ENCODE peak calls at places on chromosomes 4 and X, in nine cellular contexts. H is stomach, N is breast epithelium, M is transverse colon, B is H1, I is prostate gland, A is endothelial cell of umbilical vein, R is GM12891, V is HepG2. K is an unnamed sample.

GRCh38 chr4:150411527-150411926 is 170.4 kb upstream of the MAB21L2 start:
- DNase-seq in H (no peak), N (no peak), M (no peak), B (no peak), I (no peak), A (peak), R (no peak), V (no peak), K (no peak)

GRCh38 chrX:9340619-9341304 is 124.1 kb upstream of the TBL1X start:
- DNase-seq in H (peak), N (peak), M (peak), B (no peak), I (peak), A (peak), R (no peak), V (no peak), K (no peak)

GRCh38 chr4:106522839-106523238 is 154.3 kb upstream of the GIMD1 start:
- DNase-seq in H (no peak), N (no peak), M (no peak), B (no peak), I (no peak), A (peak), R (no peak), V (peak), K (no peak)

GRCh38 chr4:22385615-22386014 is 130.3 kb downstream of the ADGRA3 start:
- DNase-seq in H (no peak), N (no peak), M (no peak), B (no peak), I (peak), A (peak), R (no peak), V (no peak), K (no peak)

GRCh38 chr4:16754104-16754503 is 144.3 kb downstream of the LDB2 start:
- DNase-seq in H (no peak), N (no peak), M (no peak), B (no peak), I (no peak), A (no peak), R (no peak), V (no peak), K (no peak)

GRCh38 chr4:152094851-152095700 is 334.3 kb upstream of the GATB start:
- DNase-seq in H (no peak), N (no peak), M (no peak), B (no peak), I (peak), A (no peak), R (no peak), V (no peak), K (no peak)

GRCh38 chr4:26821677-26822503 is 38.8 kb upstream of the STIM2 start:
- DNase-seq in H (no peak), N (no peak), M (no peak), B (no peak), I (no peak), A (peak), R (no peak), V (peak), K (no peak)

GRCh38 chr4:145679520-145679919 is 426 bp upstream of the C4orf51 start:
- DNase-seq in H (peak), N (peak), M (no peak), B (no peak), I (peak), A (peak), R (no peak), V (peak), K (no peak)

GRCh38 chr4:86223472-86223871 is 136.4 kb downstream of the MAPK10 start:
- DNase-seq in H (no peak), N (no peak), M (no peak), B (peak), I (no peak), A (peak), R (peak), V (peak), K (no peak)

GRCh38 chr4:89307446-89308160 is at the start of gene GPRIN3:
- DNase-seq in H (peak), N (no peak), M (peak), B (peak), I (peak), A (peak), R (no peak), V (no peak), K (no peak)

GRCh38 chrX:10064736-10065135 is 92.0 kb upstream of the CLCN4 start:
- DNase-seq in H (peak), N (no peak), M (no peak), B (no peak), I (no peak), A (no peak), R (no peak), V (no peak), K (no peak)

GRCh38 chr4:127479031-127479622 is 153.6 kb upstream of the INTU start:
- DNase-seq in H (no peak), N (no peak), M (no peak), B (no peak), I (no peak), A (peak), R (no peak), V (peak), K (no peak)

DNA sequence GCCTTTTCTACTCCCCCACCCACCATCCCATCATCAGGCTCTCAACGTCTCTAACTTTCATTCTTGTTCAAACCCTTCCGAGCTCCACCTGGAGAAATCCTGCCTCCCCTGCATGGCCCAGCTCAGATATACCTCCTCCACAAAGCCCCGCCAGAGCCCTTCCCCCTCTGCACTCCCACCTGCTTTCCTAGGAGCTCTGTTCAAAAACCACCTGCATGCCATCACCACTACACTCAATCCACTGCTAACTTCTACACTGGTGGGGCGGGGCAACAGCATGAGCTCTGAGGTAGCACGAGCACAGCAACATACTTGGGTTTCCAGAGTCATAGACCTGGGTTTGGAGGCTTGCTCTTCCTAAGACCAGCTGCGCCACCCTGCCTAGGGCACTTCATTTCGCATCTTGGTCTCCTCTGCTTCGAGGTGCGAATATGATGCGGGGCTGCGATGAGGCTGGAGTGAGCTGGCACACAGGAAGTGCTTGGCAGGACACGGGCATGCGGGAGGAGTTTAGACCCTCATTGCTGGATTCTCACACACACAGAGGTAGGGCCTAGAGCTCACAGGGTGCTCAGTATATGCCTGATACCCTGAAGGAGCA is 3.5 kb downstream of the SASH3 start:
- DNase-seq in H (no peak), N (no peak), M (no peak), B (no peak), I (no peak), A (no peak), R (no peak), V (no peak), K (no peak)
- TF ChIP-seq POLR2A in H (no peak), N (no peak), M (no peak), B (no peak), I (no peak), A (no peak), R (no peak), V (no peak), K (no peak)

GRCh38 chr4:120062663-120063195 is 3.9 kb downstream of the MAD2L1 start:
- DNase-seq in H (no peak), N (no peak), M (no peak), B (no peak), I (no peak), A (no peak), R (no peak), V (no peak), K (no peak)
- TF ChIP-seq POLR2AphosphoS5 in H (no peak), N (no peak), M (no peak), B (no peak), I (no peak), A (no peak), R (no peak), V (no peak), K (no peak)

GRCh38 chrX:103882999-103883398 is 50.9 kb upstream of the RAB9B start:
- DNase-seq in H (no peak), N (no peak), M (no peak), B (no peak), I (no peak), A (no peak), R (no peak), V (no peak), K (no peak)
- TF ChIP-seq POLR2A in H (no peak), N (no peak), M (no peak), B (no peak), I (no peak), A (no peak), R (no peak), V (no peak), K (no peak)

DNA sequence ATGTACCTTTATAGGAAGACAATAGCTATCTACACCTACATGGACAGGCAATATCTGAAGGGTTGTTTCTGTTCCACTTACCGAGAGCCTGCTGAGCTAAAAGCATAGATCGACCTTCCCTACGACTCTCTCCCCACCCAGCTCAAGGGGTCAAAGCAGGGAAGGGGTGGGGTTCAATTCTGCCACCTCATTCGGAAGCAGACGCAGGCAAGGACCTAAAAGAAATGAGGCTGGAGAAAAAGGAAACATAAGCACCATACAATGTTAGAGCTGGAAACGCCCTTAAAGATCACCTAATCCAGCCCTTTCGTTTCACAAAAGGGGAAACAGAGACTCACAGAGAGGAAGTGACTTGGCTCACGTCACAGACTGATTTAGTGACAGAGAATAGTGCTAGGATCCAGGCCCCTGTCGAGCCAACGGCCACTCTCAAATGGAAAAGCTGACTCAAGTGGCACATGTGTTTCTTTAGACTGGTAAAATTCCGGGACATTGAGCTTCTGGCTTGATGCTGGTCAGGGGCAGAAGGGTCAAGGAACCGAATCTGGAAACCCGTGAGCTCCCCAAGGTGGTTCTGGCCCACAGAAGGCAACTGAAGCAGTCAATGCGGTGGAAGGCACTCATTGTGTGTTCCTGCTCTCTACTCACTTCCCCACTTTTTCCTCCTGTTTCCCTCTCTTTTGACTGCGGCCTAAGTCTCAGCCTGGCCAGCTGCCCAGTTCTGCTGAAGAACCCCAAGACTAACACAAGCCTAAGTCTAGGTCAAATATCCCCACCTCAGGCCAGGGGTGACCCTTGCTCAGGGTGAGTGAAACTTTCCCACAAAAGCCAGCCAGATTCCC is 7.5 kb downstream of the SEPTIN6 start:
- DNase-seq in H (no peak), N (peak), M (no peak), B (no peak), I (no peak), A (peak), R (no peak), V (no peak), K (no peak)
- TF ChIP-seq POLR2AphosphoS5 in H (no peak), N (no peak), M (peak), B (no peak), I (no peak), A (no peak), R (no peak), V (no peak), K (no peak)

DNA sequence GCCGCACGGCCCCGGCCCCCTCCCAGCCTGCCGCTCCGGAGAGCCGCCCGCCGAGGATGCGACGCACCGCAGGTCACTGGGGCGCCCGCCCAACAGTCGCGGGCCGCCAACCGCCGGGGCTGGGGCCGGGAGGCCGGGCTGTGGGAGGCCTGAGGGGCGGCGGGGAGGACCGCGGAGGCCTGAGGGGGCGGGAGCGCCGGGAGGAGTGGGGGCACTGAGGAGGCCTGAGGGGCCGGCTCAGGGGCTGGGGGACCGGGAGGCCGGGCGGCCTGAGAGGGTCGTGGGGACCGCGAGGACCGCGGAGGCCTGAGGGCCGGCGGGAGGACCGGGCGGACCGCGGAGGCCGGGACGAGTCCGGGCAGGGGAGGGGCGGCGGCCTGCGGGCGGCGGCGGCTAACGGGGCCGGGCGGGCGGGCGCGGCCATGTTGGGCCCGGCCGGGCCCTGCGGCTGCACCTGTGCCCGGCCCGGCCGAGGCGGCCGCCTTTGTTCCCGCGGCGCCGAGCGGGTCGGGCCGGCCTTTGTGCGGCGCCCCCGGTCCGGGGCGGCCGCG is 353 bp downstream of the NSD2 start:
- DNase-seq in H (no peak), N (no peak), M (peak), B (peak), I (no peak), A (peak), R (no peak), V (no peak), K (no peak)
- TF ChIP-seq POLR2A in H (no peak), N (no peak), M (no peak), B (no peak), I (no peak), A (no peak), R (no peak), V (no peak), K (no peak)

GRCh38 chr4:124965492-124965891 is 253.0 kb upstream of the ANKRD50 start:
- DNase-seq in H (no peak), N (no peak), M (no peak), B (no peak), I (no peak), A (no peak), R (no peak), V (no peak), K (no peak)
- TF ChIP-seq POLR2AphosphoS5 in H (no peak), N (no peak), M (no peak), B (no peak), I (no peak), A (no peak), R (no peak), V (no peak), K (no peak)

DNA sequence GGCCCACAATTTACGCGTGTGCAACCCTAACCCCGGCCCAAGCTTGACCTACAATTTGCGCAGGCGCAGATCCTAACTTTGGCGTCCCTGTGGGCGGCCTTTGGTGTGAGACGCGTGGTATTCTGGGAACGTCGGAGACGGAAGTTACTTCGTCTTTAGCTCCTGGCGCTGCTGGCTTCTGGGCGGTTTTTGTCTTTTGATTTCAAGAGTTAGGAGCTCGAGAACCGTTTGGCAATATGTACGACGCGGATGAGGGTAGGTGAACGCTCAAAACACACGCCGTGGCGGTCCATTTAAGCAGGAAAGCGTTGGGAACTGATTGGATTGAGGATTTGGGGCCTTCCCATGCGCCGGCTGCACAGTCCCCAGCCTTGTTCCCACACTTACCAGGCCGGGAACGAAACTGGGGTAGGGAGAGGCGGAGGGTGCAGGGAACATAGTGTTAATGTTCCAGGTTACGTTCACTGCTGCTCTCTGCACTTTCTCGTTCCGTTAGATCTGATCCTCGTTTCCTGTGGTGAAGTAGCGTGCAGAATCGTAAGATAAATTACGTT is at the start of gene POLR2B:
- DNase-seq in H (peak), N (peak), M (peak), B (peak), I (peak), A (peak), R (peak), V (peak), K (peak)
- TF ChIP-seq POLR2A in H (no peak), N (peak), M (peak), B (no peak), I (peak), A (peak), R (peak), V (peak), K (no peak)

DNA sequence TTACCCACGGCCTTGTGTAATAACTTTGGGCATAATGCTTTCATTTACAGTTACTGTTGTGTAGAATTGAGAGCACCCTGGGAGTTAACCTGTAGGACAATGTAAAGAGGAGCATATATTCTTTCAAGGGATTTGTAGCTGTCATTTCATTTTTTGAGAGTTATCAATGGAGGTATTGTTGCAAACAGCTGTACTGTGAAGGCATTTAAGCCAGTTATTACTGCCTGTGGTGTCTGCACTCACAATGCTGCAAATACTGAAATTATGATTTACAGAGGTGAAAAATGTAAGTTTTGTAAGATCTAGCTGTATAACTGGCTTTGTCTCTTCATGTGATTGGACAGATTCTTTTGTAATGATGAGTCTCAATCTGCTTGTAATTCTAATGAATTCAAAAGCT is 131.5 kb upstream of the FAT1 start:
- DNase-seq in H (no peak), N (no peak), M (no peak), B (no peak), I (no peak), A (no peak), R (no peak), V (no peak), K (no peak)
- TF ChIP-seq POLR2AphosphoS5 in H (no peak), N (no peak), M (no peak), B (no peak), I (no peak), A (no peak), R (no peak), V (no peak), K (no peak)

K was measured in vagina.